ENCODE peak calls at places on chromosome X, in eight cellular contexts. W, N, E, O, M, K, L and D are unnamed samples.

GRCh38 chrX:88613338-88613737 is 133.7 kb upstream of the CPXCR1 start:
- DNase-seq in N (peak), M (peak), O (no peak), E (no peak), L (no peak), W (peak), K (no peak), D (no peak)

GRCh38 chrX:2351321-2351720 is 149.5 kb downstream of the DHRSX start:
- DNase-seq in E (no peak), K (peak), M (peak), N (no peak), O (no peak), L (peak), W (peak), D (no peak)

GRCh38 chrX:153887385-153887784 is 1.4 kb upstream of the L1CAM start:
- DNase-seq in L (no peak), E (no peak), K (no peak), O (no peak), M (no peak), N (no peak), W (no peak), D (no peak)

GRCh38 chrX:87517571-87518141 is at the start of gene KLHL4:
- DNase-seq in O (peak), E (no peak), K (peak), N (peak), W (peak), L (no peak), M (peak), D (no peak)

GRCh38 chrX:21305799-21306336 is 68.3 kb upstream of the CNKSR2 start:
- DNase-seq in O (no peak), E (no peak), K (no peak), N (no peak), W (no peak), L (no peak), M (no peak), D (no peak)

GRCh38 chrX:110276778-110277177 is 41.1 kb downstream of the AMMECR1 start:
- DNase-seq in N (no peak), E (no peak), K (no peak), M (no peak), W (no peak), O (no peak), L (no peak), D (no peak)

GRCh38 chrX:20320461-20321159 is 53.9 kb upstream of the RPS6KA3 start:
- DNase-seq in K (no peak), W (no peak), E (no peak), N (no peak), O (no peak), M (no peak), L (no peak), D (no peak)

GRCh38 chrX:110133735-110134370 is 130.9 kb downstream of the TMEM164 start:
- DNase-seq in W (no peak), K (no peak), L (no peak), E (no peak), M (no peak), O (no peak), N (no peak), D (no peak)

GRCh38 chrX:13028871-13029336 is 15.5 kb downstream of the FAM9C start:
- DNase-seq in M (no peak), E (no peak), W (no peak), O (no peak), L (no peak), K (peak), N (no peak), D (no peak)

GRCh38 chrX:24117288-24117687 is 32.2 kb upstream of the ZFX start:
- DNase-seq in N (no peak), K (peak), L (peak), M (peak), O (no peak), E (no peak), W (peak), D (no peak)

GRCh38 chrX:21974011-21974385 is 33.5 kb downstream of the SMS start:
- DNase-seq in K (peak), W (no peak), M (no peak), O (no peak), E (no peak), N (no peak), L (no peak), D (no peak)

GRCh38 chrX:108437789-108438623 is at the start of gene COL4A6:
- DNase-seq in L (no peak), K (no peak), W (peak), E (no peak), O (no peak), N (peak), M (no peak), D (no peak)

GRCh38 chrX:45850197-45850774 is 649.6 kb upstream of the DIPK2B start:
- DNase-seq in E (no peak), M (no peak), L (peak), W (peak), O (no peak), K (peak), N (peak), D (no peak)

GRCh38 chrX:48306175-48306574 is 50.3 kb downstream of the SSX3 start:
- DNase-seq in K (no peak), E (no peak), L (no peak), N (no peak), O (no peak), W (no peak), M (no peak), D (no peak)

GRCh38 chrX:95629737-95630136 is 1054.9 kb upstream of the DIAPH2 start:
- DNase-seq in K (no peak), W (no peak), O (no peak), E (no peak), L (no peak), N (no peak), M (no peak), D (no peak)

GRCh38 chrX:49186125-49187027 is at the start of gene PRICKLE3:
- DNase-seq in K (peak), M (peak), N (peak), W (peak), O (peak), L (peak), E (no peak), D (no peak)

GRCh38 chrX:133215747-133216146 is 2.4 kb downstream of the TFDP3 start:
- DNase-seq in N (peak), O (no peak), W (no peak), M (no peak), E (no peak), K (peak), L (no peak), D (no peak)

GRCh38 chrX:122817321-122817720 is 366.8 kb upstream of the GRIA3 start:
- DNase-seq in K (no peak), O (no peak), E (no peak), L (no peak), N (no peak), W (no peak), M (no peak), D (peak)

GRCh38 chrX:10677490-10677889 is 57.1 kb upstream of the MID1 start:
- DNase-seq in W (peak), K (peak), E (no peak), N (peak), M (peak), O (peak), L (peak), D (no peak)

GRCh38 chrX:110391086-110391485 is 32.4 kb downstream of the RTL9 start:
- DNase-seq in N (no peak), M (no peak), W (no peak), L (no peak), E (no peak), K (no peak), O (no peak), D (no peak)

GRCh38 chrX:307261-308111 is 11.1 kb downstream of the GTPBP6 start:
- DNase-seq in W (no peak), O (no peak), E (no peak), N (no peak), K (no peak), M (no peak), L (no peak), D (peak)

GRCh38 chrX:98548550-98548949 is 1664.8 kb downstream of the RPA4 start:
- DNase-seq in K (no peak), M (no peak), W (no peak), L (no peak), E (no peak), O (no peak), N (no peak), D (no peak)

GRCh38 chrX:39356119-39356807 is 555.0 kb downstream of the MID1IP1 start:
- DNase-seq in K (no peak), W (no peak), O (no peak), L (no peak), N (no peak), E (no peak), M (no peak), D (no peak)

GRCh38 chrX:20026278-20026677 is 35.4 kb upstream of the BCLAF3 start:
- DNase-seq in W (peak), E (no peak), K (peak), M (peak), O (no peak), L (peak), N (no peak), D (no peak)

GRCh38 chrX:108699368-108699767 is 37.0 kb downstream of the IRS4 start:
- DNase-seq in E (no peak), M (peak), W (peak), L (peak), K (peak), O (no peak), N (peak), D (no peak)

GRCh38 chrX:53481093-53481492 is 46.9 kb upstream of the HSD17B10 start:
- DNase-seq in N (no peak), O (no peak), L (no peak), K (no peak), W (no peak), E (no peak), M (no peak), D (no peak)

GRCh38 chrX:115898382-115899001 is 272.1 kb upstream of the AGTR2 start:
- DNase-seq in N (peak), L (no peak), M (no peak), E (peak), K (no peak), W (peak), O (no peak), D (no peak)

GRCh38 chrX:65985922-65986588 is 53.8 kb downstream of the VSIG4 start:
- DNase-seq in K (peak), L (peak), E (no peak), W (peak), O (no peak), N (peak), M (peak), D (no peak)

GRCh38 chrX:44143061-44143602 is 169.9 kb upstream of the NDP start:
- DNase-seq in K (no peak), N (no peak), E (no peak), W (no peak), M (no peak), L (no peak), O (no peak), D (no peak)

GRCh38 chrX:25941559-25942250 is 196.4 kb upstream of the MAGEB18 start:
- DNase-seq in O (no peak), M (peak), N (no peak), W (peak), L (no peak), K (peak), E (no peak), D (no peak)

GRCh38 chrX:122816288-122816687 is 367.8 kb upstream of the GRIA3 start:
- DNase-seq in W (no peak), M (no peak), N (no peak), E (no peak), L (no peak), K (no peak), O (no peak), D (no peak)

GRCh38 chrX:31854716-31855115 is 782.9 kb upstream of the FTHL17 start:
- DNase-seq in O (no peak), K (no peak), M (no peak), E (no peak), W (no peak), N (no peak), L (no peak), D (no peak)

GRCh38 chrX:132837126-132837525 is 121.3 kb downstream of the HS6ST2 start:
- DNase-seq in O (no peak), M (peak), E (no peak), W (peak), N (no peak), K (peak), L (peak), D (no peak)

GRCh38 chrX:19836337-19836736 is 51.1 kb downstream of the SH3KBP1 start:
- DNase-seq in N (no peak), K (no peak), E (peak), L (no peak), O (no peak), W (no peak), M (no peak), D (no peak)

GRCh38 chrX:40174594-40175415 is 77.0 kb upstream of the BCOR start:
- DNase-seq in E (no peak), L (peak), W (no peak), M (peak), N (peak), O (no peak), K (peak), D (peak)

GRCh38 chrX:129823115-129823514 is 20.6 kb downstream of the ZDHHC9 start:
- DNase-seq in E (no peak), N (peak), K (peak), W (peak), O (no peak), L (peak), M (peak), D (no peak)

DNA sequence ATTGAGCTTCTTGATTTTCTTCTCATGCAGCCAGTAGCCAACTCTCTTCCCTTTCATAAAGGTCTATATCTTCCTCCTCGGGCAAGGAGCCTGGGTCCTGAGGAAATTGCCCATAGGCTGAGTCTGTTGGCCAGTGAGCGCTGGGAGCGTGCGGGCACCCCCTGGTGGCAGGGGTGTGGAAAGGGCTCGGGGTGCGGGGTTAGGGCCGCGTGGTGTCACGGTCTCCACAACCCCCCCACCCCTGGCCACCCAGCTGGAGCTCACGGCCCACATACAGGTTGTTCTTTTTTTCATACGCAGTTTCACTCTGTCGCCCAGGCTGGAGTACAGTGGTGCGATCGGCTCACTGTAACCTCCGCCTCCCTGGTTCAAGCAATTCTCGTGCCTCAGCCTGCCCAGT is 13.1 kb downstream of the RBM10 start:
- DNase-seq in K (no peak), W (no peak), O (no peak), L (no peak), N (no peak), E (no peak), M (no peak), D (no peak)
- TF ChIP-seq CTCF in K (no peak), W (no peak), O (no peak), L (no peak), N (no peak), E (no peak), M (no peak), D (no peak)

GRCh38 chrX:107374831-107375230 is 74.6 kb upstream of the FRMPD3 start:
- DNase-seq in L (no peak), O (no peak), N (no peak), E (no peak), M (no peak), W (no peak), K (no peak), D (no peak)
- TF ChIP-seq CTCF in L (no peak), O (no peak), N (no peak), E (no peak), M (no peak), W (no peak), K (no peak), D (no peak)

GRCh38 chrX:37504991-37505390 is 66.5 kb upstream of the LANCL3 start:
- DNase-seq in E (no peak), W (no peak), N (no peak), O (no peak), M (no peak), L (no peak), K (no peak), D (no peak)

GRCh38 chrX:37509349-37509748 is 62.1 kb upstream of the LANCL3 start:
- DNase-seq in N (peak), E (no peak), M (peak), L (no peak), K (no peak), W (peak), O (no peak), D (no peak)
- TF ChIP-seq CTCF in N (peak), E (peak), M (peak), L (peak), K (peak), W (peak), O (no peak), D (peak)

DNA sequence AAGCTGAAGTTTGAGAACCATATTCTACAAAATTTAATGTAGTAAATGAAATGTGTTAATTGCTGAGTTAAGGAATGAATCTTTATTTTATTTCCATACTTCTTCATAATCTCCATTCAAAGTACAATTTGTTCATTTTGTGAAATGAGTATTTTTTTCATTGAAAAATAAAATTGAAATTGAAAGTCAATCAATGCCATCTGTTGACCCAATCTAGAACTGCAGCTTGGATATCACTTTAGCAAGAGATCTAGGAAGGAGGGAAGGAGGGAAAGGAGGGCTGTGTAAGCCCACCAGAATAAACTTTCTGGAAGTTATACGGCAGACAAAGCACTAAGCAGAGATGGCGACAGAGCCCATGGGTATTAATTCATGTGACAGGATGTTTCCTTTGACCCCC is 128.4 kb downstream of the ZMAT1 start:
- DNase-seq in L (peak), W (peak), K (peak), N (no peak), E (no peak), M (peak), O (no peak), D (no peak)
- TF ChIP-seq CTCF in L (peak), W (peak), K (peak), N (peak), E (peak), M (peak), O (peak), D (peak)

DNA sequence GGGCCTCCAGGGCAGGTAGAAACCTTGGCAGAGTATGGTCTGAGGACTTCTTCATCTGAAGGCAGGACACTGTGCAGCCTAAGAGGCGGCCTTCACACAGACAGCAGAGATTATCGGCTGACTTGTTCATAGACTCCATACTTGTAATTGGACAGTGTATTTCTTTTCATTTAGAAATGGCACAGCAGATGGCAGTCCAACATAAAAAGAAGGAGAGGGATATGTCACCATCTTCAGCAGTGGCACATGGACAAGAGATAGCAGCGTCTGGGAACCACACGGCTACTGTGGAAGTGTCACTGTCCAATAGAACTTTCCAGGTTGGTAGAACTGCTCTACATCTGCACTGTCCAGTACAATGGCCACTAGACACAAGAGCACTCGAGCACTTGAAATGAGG is 21.7 kb upstream of the GEMIN8 start:
- DNase-seq in O (no peak), N (peak), W (no peak), E (no peak), M (no peak), K (no peak), L (peak), D (no peak)
- TF ChIP-seq CTCF in O (no peak), N (no peak), W (no peak), E (no peak), M (no peak), K (no peak), L (peak), D (peak)

GRCh38 chrX:103155201-103155600 is 59.7 kb upstream of the BEX4 start:
- DNase-seq in L (peak), O (no peak), W (peak), N (no peak), K (no peak), M (peak), E (no peak), D (no peak)

GRCh38 chrX:103157511-103158316 is 57.2 kb upstream of the BEX4 start:
- DNase-seq in W (peak), L (peak), E (no peak), O (no peak), N (peak), K (peak), M (peak), D (no peak)

GRCh38 chrX:103153661-103154060 is 60.7 kb upstream of the NXF3 start:
- DNase-seq in N (no peak), E (no peak), W (no peak), O (no peak), K (no peak), M (no peak), L (no peak), D (no peak)

DNA sequence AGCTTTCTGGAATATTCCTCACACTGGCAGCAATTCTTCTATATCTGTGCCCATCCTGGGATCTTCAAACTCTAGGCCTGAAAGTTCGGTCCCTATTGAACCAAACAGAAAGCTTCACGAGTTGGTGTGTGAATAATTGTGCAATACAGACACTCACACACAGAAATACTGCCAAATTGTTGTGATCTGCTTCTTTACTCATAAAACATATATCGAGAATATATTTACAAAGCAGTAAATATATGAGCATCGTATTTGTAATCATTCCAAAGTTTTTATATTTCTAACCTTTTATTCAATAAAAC is 56.6 kb upstream of the BEX4 start:
- DNase-seq in K (no peak), M (no peak), L (no peak), N (no peak), E (no peak), W (no peak), O (no peak), D (no peak)
- TF ChIP-seq CTCF in K (no peak), M (no peak), L (no peak), N (no peak), E (no peak), W (no peak), O (no peak), D (peak)

DNA sequence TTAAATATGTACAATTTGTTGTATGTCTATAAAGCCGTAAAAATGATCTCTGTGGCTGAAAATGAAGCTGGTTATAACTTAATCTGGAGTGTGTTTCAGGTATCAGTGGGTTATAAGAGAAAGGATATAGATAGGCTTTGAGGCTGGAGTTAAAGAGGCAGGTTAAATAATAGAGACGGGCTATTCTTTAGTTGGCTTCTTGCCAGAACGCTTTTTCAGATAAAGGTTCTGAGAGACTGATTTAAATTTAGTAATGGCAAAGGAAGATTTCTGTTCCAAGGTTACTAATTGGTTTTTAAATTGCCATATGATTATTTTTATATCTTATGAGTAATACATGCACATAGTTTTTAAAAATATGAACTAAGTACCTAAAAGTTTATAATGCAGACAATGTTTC is 117.4 kb downstream of the AWAT2 start:
- DNase-seq in M (no peak), K (no peak), W (no peak), N (peak), L (no peak), O (no peak), E (no peak), D (no peak)
- TF ChIP-seq CTCF in M (no peak), K (no peak), W (no peak), N (no peak), L (no peak), O (no peak), E (no peak), D (no peak)

GRCh38 chrX:127037179-127037578 is 217.7 kb downstream of the PRR32 start:
- DNase-seq in K (no peak), N (no peak), E (no peak), W (no peak), M (no peak), L (no peak), O (no peak), D (no peak)

GRCh38 chrX:127038065-127038464 is 218.5 kb downstream of the PRR32 start:
- DNase-seq in K (no peak), M (no peak), L (no peak), O (no peak), W (no peak), E (no peak), N (peak), D (no peak)
- TF ChIP-seq CTCF in K (no peak), M (no peak), L (no peak), O (no peak), W (no peak), E (no peak), N (no peak), D (peak)